ENCODE peak calls at places on chromosomes 16 and 17, in six cellular contexts. One of them, this sample, is unnamed.

GRCh38 chr17:29240477-29240876 is 6.2 kb upstream of the CRYBA1 start:
- DNase-seq in cardiac muscle cell: no peak
- DNase-seq in adrenal gland: no peak
- DNase-seq in tibial artery: no peak
- DNase-seq in kidney epithelial cell: no peak
- DNase-seq in AG09309: no peak
- DNase-seq in this sample: no peak

GRCh38 chr17:6305613-6306360 is 129.1 kb downstream of the AIPL1 start:
- DNase-seq in cardiac muscle cell: no peak
- DNase-seq in adrenal gland: no peak
- DNase-seq in tibial artery: no peak
- DNase-seq in kidney epithelial cell: no peak
- DNase-seq in AG09309: no peak
- DNase-seq in this sample: no peak

GRCh38 chr16:11325404-11326083 is 19.7 kb upstream of the RMI2 start:
- DNase-seq in cardiac muscle cell: no peak
- DNase-seq in adrenal gland: no peak
- DNase-seq in tibial artery: no peak
- DNase-seq in kidney epithelial cell: no peak
- DNase-seq in AG09309: no peak
- DNase-seq in this sample: no peak

GRCh38 chr16:65876200-65876498 is 490.3 kb upstream of the CDH5 start:
- DNase-seq in cardiac muscle cell: no peak
- DNase-seq in adrenal gland: no peak
- DNase-seq in tibial artery: no peak
- DNase-seq in kidney epithelial cell: no peak
- DNase-seq in AG09309: peak
- DNase-seq in this sample: no peak

GRCh38 chr17:79695293-79696158 is 35.2 kb upstream of the ENPP7 start:
- DNase-seq in cardiac muscle cell: no peak
- DNase-seq in adrenal gland: peak
- DNase-seq in tibial artery: no peak
- DNase-seq in kidney epithelial cell: no peak
- DNase-seq in AG09309: no peak
- DNase-seq in this sample: no peak

GRCh38 chr16:86722970-86723369 is 144.6 kb downstream of the FOXL1 start:
- DNase-seq in cardiac muscle cell: no peak
- DNase-seq in adrenal gland: no peak
- DNase-seq in tibial artery: no peak
- DNase-seq in kidney epithelial cell: no peak
- DNase-seq in AG09309: peak
- DNase-seq in this sample: no peak

GRCh38 chr16:72060405-72060804 is 2.6 kb upstream of the HPR start:
- DNase-seq in cardiac muscle cell: no peak
- DNase-seq in adrenal gland: no peak
- DNase-seq in tibial artery: no peak
- DNase-seq in kidney epithelial cell: no peak
- DNase-seq in AG09309: no peak
- DNase-seq in this sample: no peak

GRCh38 chr17:16352303-16352837 is 899 bp downstream of the CENPV start:
- DNase-seq in cardiac muscle cell: peak
- DNase-seq in adrenal gland: peak
- DNase-seq in tibial artery: no peak
- DNase-seq in kidney epithelial cell: no peak
- DNase-seq in AG09309: no peak
- DNase-seq in this sample: no peak

GRCh38 chr17:34981538-34982241 is 1.4 kb downstream of the LIG3 start:
- DNase-seq in cardiac muscle cell: peak
- DNase-seq in adrenal gland: no peak
- DNase-seq in tibial artery: no peak
- DNase-seq in kidney epithelial cell: no peak
- DNase-seq in AG09309: no peak
- DNase-seq in this sample: no peak

GRCh38 chr17:82862758-82863645 is 23.2 kb upstream of the ZNF750 start:
- DNase-seq in cardiac muscle cell: no peak
- DNase-seq in adrenal gland: no peak
- DNase-seq in tibial artery: no peak
- DNase-seq in kidney epithelial cell: no peak
- DNase-seq in AG09309: no peak
- DNase-seq in this sample: no peak

GRCh38 chr17:82837586-82838320 is 2.1 kb downstream of the ZNF750 start:
- DNase-seq in cardiac muscle cell: no peak
- DNase-seq in adrenal gland: no peak
- DNase-seq in tibial artery: no peak
- DNase-seq in kidney epithelial cell: no peak
- DNase-seq in AG09309: no peak
- DNase-seq in this sample: no peak

GRCh38 chr17:77501101-77501566 is 360.4 kb downstream of the SEC14L1 start:
- DNase-seq in cardiac muscle cell: peak
- DNase-seq in adrenal gland: no peak
- DNase-seq in tibial artery: no peak
- DNase-seq in kidney epithelial cell: no peak
- DNase-seq in AG09309: no peak
- DNase-seq in this sample: no peak

GRCh38 chr16:8712589-8713361 is 38.4 kb downstream of the ABAT start:
- DNase-seq in cardiac muscle cell: no peak
- DNase-seq in adrenal gland: no peak
- DNase-seq in tibial artery: no peak
- DNase-seq in kidney epithelial cell: no peak
- DNase-seq in AG09309: no peak
- DNase-seq in this sample: no peak

GRCh38 chr16:88920618-88921602 is 54.5 kb upstream of the PABPN1L start:
- DNase-seq in cardiac muscle cell: no peak
- DNase-seq in adrenal gland: peak
- DNase-seq in tibial artery: peak
- DNase-seq in kidney epithelial cell: no peak
- DNase-seq in AG09309: peak
- DNase-seq in this sample: peak

GRCh38 chr17:27817731-27818130 is 17.4 kb upstream of the NOS2 start:
- DNase-seq in cardiac muscle cell: no peak
- DNase-seq in adrenal gland: no peak
- DNase-seq in tibial artery: no peak
- DNase-seq in kidney epithelial cell: no peak
- DNase-seq in AG09309: no peak
- DNase-seq in this sample: no peak

GRCh38 chr17:40284085-40284713 is 3.5 kb upstream of the CDC6 start:
- DNase-seq in cardiac muscle cell: no peak
- DNase-seq in adrenal gland: no peak
- DNase-seq in tibial artery: no peak
- DNase-seq in kidney epithelial cell: peak
- DNase-seq in AG09309: peak
- DNase-seq in this sample: peak

GRCh38 chr16:83686726-83687125 is 121.1 kb upstream of the HSBP1 start:
- DNase-seq in cardiac muscle cell: no peak
- DNase-seq in adrenal gland: no peak
- DNase-seq in tibial artery: no peak
- DNase-seq in kidney epithelial cell: no peak
- DNase-seq in AG09309: no peak
- DNase-seq in this sample: no peak

GRCh38 chr17:39709319-39709997 is 9.6 kb downstream of the ERBB2 start:
- DNase-seq in cardiac muscle cell: no peak
- DNase-seq in adrenal gland: no peak
- DNase-seq in tibial artery: no peak
- DNase-seq in kidney epithelial cell: no peak
- DNase-seq in AG09309: no peak
- DNase-seq in this sample: no peak

GRCh38 chr16:14562691-14563491 is 67.2 kb downstream of the PARN start:
- DNase-seq in cardiac muscle cell: peak
- DNase-seq in adrenal gland: peak
- DNase-seq in tibial artery: peak
- DNase-seq in kidney epithelial cell: no peak
- DNase-seq in AG09309: peak
- DNase-seq in this sample: no peak

GRCh38 chr17:38584350-38584925 is 21.3 kb downstream of the SRCIN1 start:
- DNase-seq in cardiac muscle cell: peak
- DNase-seq in adrenal gland: peak
- DNase-seq in tibial artery: peak
- DNase-seq in kidney epithelial cell: no peak
- DNase-seq in AG09309: no peak
- DNase-seq in this sample: peak
- H3K4me3 ChIP-seq in cardiac muscle cell: no peak
- H3K4me3 ChIP-seq in adrenal gland: no peak
- H3K4me3 ChIP-seq in tibial artery: no peak
- H3K4me3 ChIP-seq in kidney epithelial cell: no peak
- H3K4me3 ChIP-seq in AG09309: no peak
- H3K4me3 ChIP-seq in this sample: peak

DNA sequence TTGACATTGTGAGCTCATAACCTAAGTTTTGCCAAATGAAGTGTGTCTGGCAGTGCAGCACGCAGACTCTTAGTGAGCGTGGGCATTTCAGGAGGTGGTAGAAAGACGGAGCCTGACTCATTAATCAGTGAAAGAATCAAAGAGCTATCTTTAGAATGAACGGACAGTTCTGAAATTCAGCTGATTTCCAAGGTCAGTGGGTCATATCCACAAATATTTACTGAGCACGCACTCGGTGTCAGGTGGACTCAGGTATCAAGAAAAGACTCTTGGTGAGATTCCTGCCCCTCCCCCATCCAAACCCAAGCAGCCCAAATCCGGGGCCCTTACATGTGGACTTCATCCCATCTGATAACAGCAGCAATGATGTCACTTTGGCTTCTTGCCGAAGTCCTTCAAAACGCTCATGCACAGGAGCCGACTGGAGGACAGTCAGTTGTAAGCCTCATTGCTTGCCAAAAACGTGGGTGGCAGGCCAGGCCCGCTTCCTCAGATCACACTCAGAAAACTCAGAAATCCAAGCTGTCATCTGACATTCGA is 185.8 kb downstream of the HS3ST3A1 start:
- DNase-seq in cardiac muscle cell: peak
- DNase-seq in adrenal gland: peak
- DNase-seq in tibial artery: no peak
- DNase-seq in kidney epithelial cell: no peak
- DNase-seq in AG09309: no peak
- DNase-seq in this sample: peak
- TF ChIP-seq CTCF in cardiac muscle cell: no peak
- TF ChIP-seq CTCF in adrenal gland: no peak
- TF ChIP-seq CTCF in tibial artery: no peak
- TF ChIP-seq CTCF in kidney epithelial cell: no peak
- TF ChIP-seq CTCF in AG09309: no peak
- TF ChIP-seq CTCF in this sample: no peak

GRCh38 chr17:81419886-81420768 is 24.9 kb downstream of the BAHCC1 start:
- DNase-seq in cardiac muscle cell: no peak
- DNase-seq in adrenal gland: no peak
- DNase-seq in tibial artery: no peak
- DNase-seq in kidney epithelial cell: no peak
- DNase-seq in AG09309: no peak
- DNase-seq in this sample: no peak
- H3K4me3 ChIP-seq in cardiac muscle cell: no peak
- H3K4me3 ChIP-seq in adrenal gland: no peak
- H3K4me3 ChIP-seq in tibial artery: peak
- H3K4me3 ChIP-seq in kidney epithelial cell: no peak
- H3K4me3 ChIP-seq in AG09309: peak
- H3K4me3 ChIP-seq in this sample: no peak

DNA sequence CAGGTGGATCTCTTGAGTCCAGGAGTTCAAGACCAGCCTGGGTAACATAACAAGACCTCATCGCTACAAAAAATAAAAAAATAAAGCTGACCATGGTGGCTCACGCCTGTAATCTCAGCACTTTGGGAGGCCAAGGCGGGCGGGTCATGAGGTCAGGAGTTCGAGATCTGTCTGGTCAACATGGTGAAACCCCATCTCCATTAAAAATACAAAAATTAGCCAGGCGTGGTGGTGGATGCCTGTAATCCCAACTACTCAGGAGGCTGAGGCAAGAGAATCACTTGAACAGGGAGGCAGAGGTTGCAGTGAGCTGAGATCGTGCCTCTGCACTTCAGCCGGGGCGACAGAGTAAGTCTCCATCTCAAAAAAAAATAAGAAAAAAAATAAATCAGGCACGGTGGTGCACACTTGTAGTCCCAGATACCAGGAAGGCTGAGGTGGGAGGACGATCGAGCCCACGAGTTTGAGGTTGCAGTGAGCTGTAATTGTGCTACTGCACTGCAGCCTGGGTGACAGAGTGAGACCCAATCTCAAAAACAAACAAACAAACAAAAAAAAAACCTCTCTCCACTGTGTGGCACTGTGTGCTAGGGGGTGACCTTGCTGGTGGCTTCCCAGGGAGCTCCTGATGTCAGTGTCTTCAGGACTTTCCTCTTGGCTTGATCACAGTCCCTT is 19.8 kb upstream of the MAPK3 start:
- DNase-seq in cardiac muscle cell: no peak
- DNase-seq in adrenal gland: no peak
- DNase-seq in tibial artery: no peak
- DNase-seq in kidney epithelial cell: no peak
- DNase-seq in AG09309: no peak
- DNase-seq in this sample: no peak
- TF ChIP-seq CTCF in cardiac muscle cell: no peak
- TF ChIP-seq CTCF in adrenal gland: no peak
- TF ChIP-seq CTCF in tibial artery: no peak
- TF ChIP-seq CTCF in kidney epithelial cell: no peak
- TF ChIP-seq CTCF in AG09309: no peak
- TF ChIP-seq CTCF in this sample: peak

GRCh38 chr17:2237960-2238359 is 65.6 kb downstream of the SMG6 start:
- DNase-seq in cardiac muscle cell: no peak
- DNase-seq in adrenal gland: no peak
- DNase-seq in tibial artery: no peak
- DNase-seq in kidney epithelial cell: no peak
- DNase-seq in AG09309: no peak
- DNase-seq in this sample: no peak
- H3K4me3 ChIP-seq in cardiac muscle cell: no peak
- H3K4me3 ChIP-seq in adrenal gland: no peak
- H3K4me3 ChIP-seq in tibial artery: peak
- H3K4me3 ChIP-seq in kidney epithelial cell: no peak
- H3K4me3 ChIP-seq in AG09309: no peak
- H3K4me3 ChIP-seq in this sample: no peak

GRCh38 chr16:1427473-1428461 is 3.1 kb upstream of the PERCC1 start:
- DNase-seq in cardiac muscle cell: no peak
- DNase-seq in adrenal gland: no peak
- DNase-seq in tibial artery: no peak
- DNase-seq in kidney epithelial cell: no peak
- DNase-seq in AG09309: no peak
- DNase-seq in this sample: no peak

GRCh38 chr16:1428511-1428910 is 2.4 kb upstream of the PERCC1 start:
- DNase-seq in cardiac muscle cell: no peak
- DNase-seq in adrenal gland: no peak
- DNase-seq in tibial artery: no peak
- DNase-seq in kidney epithelial cell: no peak
- DNase-seq in AG09309: no peak
- DNase-seq in this sample: no peak

GRCh38 chr16:1425616-1426370 is 5.1 kb upstream of the PERCC1 start:
- DNase-seq in cardiac muscle cell: no peak
- DNase-seq in adrenal gland: no peak
- DNase-seq in tibial artery: no peak
- DNase-seq in kidney epithelial cell: no peak
- DNase-seq in AG09309: no peak
- DNase-seq in this sample: no peak

GRCh38 chr16:1429026-1429425 is 1.9 kb upstream of the PERCC1 start:
- DNase-seq in cardiac muscle cell: no peak
- DNase-seq in adrenal gland: no peak
- DNase-seq in tibial artery: no peak
- DNase-seq in kidney epithelial cell: no peak
- DNase-seq in AG09309: no peak
- DNase-seq in this sample: no peak

GRCh38 chr16:1426734-1427451 is 4.0 kb upstream of the PERCC1 start:
- DNase-seq in cardiac muscle cell: no peak
- DNase-seq in adrenal gland: no peak
- DNase-seq in tibial artery: no peak
- DNase-seq in kidney epithelial cell: no peak
- DNase-seq in AG09309: no peak
- DNase-seq in this sample: no peak
- TF ChIP-seq CTCF in cardiac muscle cell: no peak
- TF ChIP-seq CTCF in adrenal gland: no peak
- TF ChIP-seq CTCF in tibial artery: no peak
- TF ChIP-seq CTCF in kidney epithelial cell: no peak
- TF ChIP-seq CTCF in AG09309: no peak
- TF ChIP-seq CTCF in this sample: no peak

GRCh38 chr16:19604911-19605310 is 49.4 kb downstream of the VPS35L start:
- DNase-seq in cardiac muscle cell: no peak
- DNase-seq in adrenal gland: no peak
- DNase-seq in tibial artery: no peak
- DNase-seq in kidney epithelial cell: no peak
- DNase-seq in AG09309: no peak
- DNase-seq in this sample: no peak
- H3K4me3 ChIP-seq in cardiac muscle cell: no peak
- H3K4me3 ChIP-seq in adrenal gland: no peak
- H3K4me3 ChIP-seq in tibial artery: no peak
- H3K4me3 ChIP-seq in kidney epithelial cell: no peak
- H3K4me3 ChIP-seq in AG09309: no peak
- H3K4me3 ChIP-seq in this sample: no peak

This sample was measured in LNCaP clone FGC.